ENCODE peak calls at places on chromosomes 13 and 19, in five cellular contexts. K is mucosa of descending colon, T is astrocyte, E is GM23338, H is mammary epithelial cell. B is an unnamed sample.
A peak's percentile ranks its signal among the peaks of the same experiment; 100 is the strongest.

GRCh38 chr13:105773887-105774538 is 761.4 kb downstream of the EFNB2 start:
- DNase-seq in T (peak; percentile 96), K (no peak), H (no peak), E (no peak), B (no peak)

GRCh38 chr19:32876919-32877285 is 7.3 kb upstream of the SLC7A9 start:
- DNase-seq in H (no peak), K (peak; percentile 42), T (peak; percentile 50), E (no peak), B (no peak)

GRCh38 chr13:67642638-67643037 is 412.5 kb upstream of the PCDH9 start:
- DNase-seq in T (no peak), E (no peak), H (no peak), K (no peak), B (no peak)

GRCh38 chr13:114194853-114195252 is 15.8 kb downstream of the CFAP97D2 start:
- DNase-seq in H (no peak), K (no peak), E (no peak), T (no peak), B (no peak)

GRCh38 chr13:73210218-73210883 is 151.5 kb downstream of the KLF5 start:
- DNase-seq in E (no peak), T (no peak), K (no peak), H (peak; percentile 47), B (no peak)

GRCh38 chr19:1852294-1852646 is 4.0 kb upstream of the REXO1 start:
- DNase-seq in E (no peak), K (peak; percentile 67), T (no peak), H (no peak), B (no peak)

GRCh38 chr19:40691421-40692211 is 1.2 kb upstream of the NUMBL start:
- DNase-seq in K (no peak), H (no peak), T (no peak), E (peak; percentile 71), B (peak; percentile 67)

GRCh38 chr13:80840313-80840976 is 499.5 kb upstream of the SPRY2 start:
- DNase-seq in H (no peak), E (peak; percentile 39), K (no peak), T (no peak), B (no peak)

GRCh38 chr19:40803857-40804782 is 5.1 kb downstream of the EGLN2 start:
- DNase-seq in K (peak; percentile 85), H (no peak), E (peak; percentile 56), T (no peak), B (no peak)

GRCh38 chr19:12284226-12284625 is 10.5 kb downstream of the ZNF44 start:
- DNase-seq in K (no peak), H (no peak), E (no peak), T (no peak), B (no peak)

GRCh38 chr13:30792257-30793000 is 57.1 kb downstream of the ALOX5AP start:
- DNase-seq in H (peak; percentile 91), E (peak; percentile 20), K (peak; percentile 78), T (peak; percentile 93), B (peak; percentile 84)

GRCh38 chr13:86918682-86919081 is 752.5 kb upstream of the SLITRK5 start:
- DNase-seq in T (no peak), K (no peak), E (peak; percentile 56), H (no peak), B (no peak)

GRCh38 chr19:42052241-42052863 is 17.7 kb downstream of the GRIK5 start:
- DNase-seq in H (peak; percentile 21), E (no peak), T (no peak), K (no peak), B (no peak)

GRCh38 chr13:109783447-109783814 is 3.0 kb downstream of the IRS2 start:
- DNase-seq in K (no peak), H (no peak), E (peak; percentile 81), T (no peak), B (peak; percentile 35)

GRCh38 chr19:43362179-43362578 is 8.7 kb downstream of the CD177 start:
- DNase-seq in E (no peak), K (no peak), H (no peak), T (peak; percentile 45), B (no peak)

GRCh38 chr19:48991823-48992570 is 1.1 kb downstream of the GYS1 start:
- DNase-seq in E (peak; percentile 64), H (peak; percentile 79), K (no peak), T (peak; percentile 67), B (peak; percentile 71)

GRCh38 chr19:11905928-11906327 is 18.3 kb downstream of the ZNF69 start:
- DNase-seq in T (no peak), H (no peak), E (peak; percentile 7), K (no peak), B (no peak)

GRCh38 chr13:20140487-20140886 is 20.4 kb downstream of the GJA3 start:
- DNase-seq in H (no peak), K (no peak), T (no peak), E (no peak), B (no peak)

GRCh38 chr13:80010846-80011245 is 330.1 kb downstream of the SPRY2 start:
- DNase-seq in H (no peak), K (no peak), T (no peak), E (no peak), B (no peak)

GRCh38 chr19:4379383-4380253 is 20.7 kb downstream of the SH3GL1 start:
- DNase-seq in T (peak; percentile 69), E (no peak), H (peak; percentile 99), K (no peak), B (no peak)

GRCh38 chr19:49020931-49021895 is 2.9 kb downstream of the CGB3 start:
- DNase-seq in K (no peak), T (no peak), H (peak; percentile 21), E (no peak), B (no peak)

GRCh38 chr19:47549341-47549768 is 23.6 kb downstream of the ZNF541 start:
- DNase-seq in H (no peak), T (no peak), K (no peak), E (no peak), B (no peak)

GRCh38 chr13:64817721-64818120 is 2412.4 kb downstream of the PCDH9 start:
- DNase-seq in T (peak; percentile 24), K (no peak), E (no peak), H (no peak), B (no peak)

GRCh38 chr19:38834590-38834989 is 3.0 kb upstream of the ECH1 start:
- DNase-seq in K (no peak), E (peak; percentile 42), T (no peak), H (no peak), B (no peak)

GRCh38 chr19:28130066-28130511 is 1082.9 kb downstream of the UQCRFS1 start:
- DNase-seq in E (no peak), K (no peak), T (no peak), H (no peak), B (no peak)

GRCh38 chr19:14272623-14273022 is 66.7 kb upstream of the ADGRL1 start:
- DNase-seq in T (no peak), H (no peak), E (no peak), K (no peak), B (no peak)

GRCh38 chr13:110346661-110347067 is 39.6 kb downstream of the COL4A2 start:
- DNase-seq in H (peak; percentile 97), K (peak; percentile 86), E (no peak), T (no peak), B (no peak)

GRCh38 chr19:7982651-7983099 is 22.8 kb downstream of the ELAVL1 start:
- DNase-seq in T (no peak), E (no peak), K (peak; percentile 19), H (no peak), B (no peak)

GRCh38 chr19:1130801-1131717 is 27.3 kb downstream of the GPX4 start:
- DNase-seq in H (no peak), T (no peak), K (peak; percentile 85), E (no peak), B (no peak)

GRCh38 chr19:10510301-10510802 is 6.9 kb downstream of the S1PR5 start:
- DNase-seq in K (no peak), H (peak; percentile 72), T (no peak), E (peak; percentile 86), B (no peak)

GRCh38 chr19:40623403-40624239 is 22.5 kb downstream of the LTBP4 start:
- DNase-seq in K (peak; percentile 88), H (no peak), E (peak; percentile 98), T (peak; percentile 98), B (no peak)

GRCh38 chr13:24274452-24274971 is 34.9 kb upstream of the C1QTNF9 start:
- DNase-seq in K (no peak), T (no peak), E (no peak), H (peak; percentile 6), B (peak; percentile 75)
- H3K4me1 ChIP-seq in K (peaks cover 32% of the 10 kb centered on the region), T (peaks cover 25% of the 10 kb centered on the region), E (peaks cover 5% of the 10 kb centered on the region), H (no peaks in the 10 kb centered on the region), B (peaks cover 30% of the 10 kb centered on the region)

DNA sequence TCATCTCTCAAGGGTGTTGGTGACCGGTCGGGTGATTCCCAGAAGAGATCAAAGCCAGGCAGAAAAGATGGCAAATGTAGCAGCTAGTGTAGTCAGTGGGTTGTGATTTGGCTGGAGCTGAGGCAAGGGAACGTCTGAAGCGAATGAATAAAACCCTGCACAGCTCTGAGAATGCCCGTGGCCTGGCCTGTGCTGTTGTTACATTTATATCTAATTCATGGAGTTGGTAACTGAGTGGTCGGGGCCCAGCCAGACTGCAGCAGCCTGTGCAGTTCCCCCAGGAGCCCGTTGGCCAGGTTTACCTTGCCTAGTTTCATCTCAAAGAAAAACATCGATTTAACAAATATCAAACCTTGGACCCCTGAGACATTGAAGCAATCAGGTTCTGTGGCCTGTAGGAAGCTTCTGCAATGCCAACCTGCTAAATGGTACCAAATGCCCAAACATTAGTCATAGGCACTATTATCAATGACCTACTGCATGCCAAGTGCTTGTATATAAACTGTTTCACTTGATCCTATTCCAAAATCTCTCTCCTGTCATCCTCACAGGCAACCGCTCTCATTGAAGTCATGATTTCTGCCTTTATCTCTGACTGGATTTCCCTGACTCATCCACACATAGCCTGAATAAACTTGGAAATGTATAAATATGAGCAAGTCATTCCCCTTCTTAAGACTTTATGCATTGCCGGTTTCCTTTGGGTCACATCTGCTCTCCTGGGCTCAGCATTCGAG is 153.6 kb upstream of the SERP2 start:
- DNase-seq in E (no peak), H (no peak), K (no peak), T (peak; percentile 92), B (no peak)
- H3K4me3 ChIP-seq in E (no peak overlapping the region), H (no peak overlapping the region), K (no peak overlapping the region), T (no peak overlapping the region), B (no peak overlapping the region)

GRCh38 chr19:50602935-50603334 is 34.7 kb upstream of the LRRC4B start:
- DNase-seq in K (no peak), T (no peak), E (no peak), H (no peak), B (no peak)
- TF ChIP-seq CTCF in K (no peak), T (no peak), E (no peak), H (no peak), B (no peak)

GRCh38 chr13:40635315-40635995 is 31.0 kb downstream of the FOXO1 start:
- DNase-seq in K (no peak), T (no peak), H (no peak), E (no peak), B (no peak)

GRCh38 chr13:40640845-40641458 is 25.5 kb downstream of the FOXO1 start:
- DNase-seq in T (no peak), E (no peak), K (no peak), H (peak; percentile 82), B (no peak)

GRCh38 chr13:40639226-40639681 is 27.2 kb downstream of the FOXO1 start:
- DNase-seq in K (no peak), T (no peak), E (no peak), H (no peak), B (no peak)

GRCh38 chr13:40640202-40640601 is 26.2 kb downstream of the FOXO1 start:
- DNase-seq in E (no peak), T (no peak), K (no peak), H (no peak), B (no peak)

DNA sequence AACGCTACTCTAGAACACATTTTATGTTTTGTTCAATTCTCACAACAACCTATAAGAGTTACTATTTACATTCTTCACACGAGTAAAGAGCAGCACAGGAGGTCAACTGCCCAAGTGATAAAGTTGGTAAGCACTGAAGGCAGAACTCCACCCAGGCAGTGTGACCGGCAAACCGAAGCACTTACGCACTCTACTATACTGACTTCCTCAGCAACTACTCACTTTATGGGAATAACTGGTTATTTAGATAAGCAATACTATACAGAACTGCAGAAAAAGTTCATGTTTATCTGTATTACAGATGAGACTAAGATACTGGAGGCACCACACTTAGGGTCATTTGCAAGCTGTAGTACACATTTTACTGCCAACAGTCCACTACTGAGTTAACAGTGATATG is 28.8 kb downstream of the FOXO1 start:
- DNase-seq in T (no peak), K (no peak), H (no peak), E (no peak), B (no peak)
- H3K4me1 ChIP-seq in T (no peaks in the 10 kb centered on the region), K (peaks cover 45% of the 10 kb centered on the region), H (peaks cover 4% of the 10 kb centered on the region), E (peaks cover 64% of the 10 kb centered on the region), B (peaks cover 24% of the 10 kb centered on the region)

B was measured in ovary.